ENCODE peak calls at places on chromosomes 12 and 14, in five cellular contexts. N is CD8-positive, alpha-beta memory T cell; X is skeletal muscle cell; U is stimulated activated CD8-positive, alpha-beta memory T cell treated with anti-CD3 and anti-CD28 coated beads, Interleukin-2, amount 100 ng/mL, for 1 hour; L is amniotic stem cell. B is an unnamed sample.
A peak's percentile ranks its signal among the peaks of the same experiment; 100 is the strongest.

GRCh38 chr12:27193854-27194544 is 50.1 kb upstream of the STK38L start:
- DNase-seq in N (no peak), X (peak; percentile 93), U (no peak), L (peak; percentile 56), B (no peak)

GRCh38 chr12:88300931-88301330 is 158.8 kb downstream of the TMTC3 start:
- DNase-seq in N (no peak), X (no peak), U (no peak), L (no peak), B (no peak)

GRCh38 chr12:116827432-116827831 is 53.8 kb downstream of the HRK start:
- DNase-seq in N (no peak), X (no peak), U (no peak), L (no peak), B (no peak)

GRCh38 chr14:103255555-103255954 is 78.5 kb upstream of the EIF5 start:
- DNase-seq in N (no peak), X (no peak), U (no peak), L (no peak), B (no peak)

GRCh38 chr12:47274725-47275124 is 195.0 kb upstream of the AMIGO2 start:
- DNase-seq in N (no peak), X (no peak), U (no peak), L (no peak), B (no peak)

GRCh38 chr12:116143883-116144266 is 133.6 kb downstream of the MED13L start:
- DNase-seq in N (no peak), X (no peak), U (no peak), L (no peak), B (no peak)

GRCh38 chr12:117007618-117008017 is 91.6 kb downstream of the TESC start:
- DNase-seq in N (no peak), X (no peak), U (no peak), L (no peak), B (no peak)

GRCh38 chr12:105672576-105672975 is 342.1 kb downstream of the C12orf75 start:
- DNase-seq in N (no peak), X (no peak), U (no peak), L (no peak), B (no peak)

GRCh38 chr14:93317836-93318807 is 14.7 kb downstream of the BTBD7 start:
- DNase-seq in N (no peak), X (peak; percentile 45), U (no peak), L (no peak), B (no peak)

GRCh38 chr12:143964-144649 is 69.8 kb downstream of the SLC6A12 start:
- DNase-seq in N (no peak), X (no peak), U (no peak), L (no peak), B (no peak)

GRCh38 chr14:42806909-42807315 is 1200.2 kb downstream of the LRFN5 start:
- DNase-seq in N (no peak), X (peak; percentile 98), U (no peak), L (no peak), B (no peak)

GRCh38 chr12:64801381-64801780 is 23.1 kb upstream of the TBC1D30 start:
- DNase-seq in N (no peak), X (no peak), U (no peak), L (no peak), B (no peak)

GRCh38 chr12:116879509-116880212 is 1.6 kb downstream of the HRK start:
- DNase-seq in N (no peak), X (no peak), U (no peak), L (no peak), B (no peak)

GRCh38 chr12:88529531-88530488 is 50.5 kb downstream of the KITLG start:
- DNase-seq in N (no peak), X (no peak), U (no peak), L (no peak), B (no peak)

GRCh38 chr12:85179680-85180300 is 100.2 kb upstream of the ALX1 start:
- DNase-seq in N (no peak), X (peak; percentile 31), U (no peak), L (peak; percentile 3), B (no peak)

GRCh38 chr12:105723534-105723933 is 393.0 kb downstream of the C12orf75 start:
- DNase-seq in N (no peak), X (no peak), U (no peak), L (no peak), B (no peak)

GRCh38 chr12:12885060-12885792 is 6.1 kb upstream of the GPRC5A start:
- DNase-seq in N (no peak), X (no peak), U (no peak), L (no peak), B (no peak)

GRCh38 chr12:51631591-51631990 is 40.6 kb downstream of the SCN8A start:
- DNase-seq in N (no peak), X (peak; percentile 21), U (no peak), L (peak; percentile 12), B (no peak)

GRCh38 chr14:50719911-50720759 is 52.0 kb upstream of the SAV1 start:
- DNase-seq in N (no peak), X (no peak), U (no peak), L (peak; percentile 21), B (no peak)

GRCh38 chr14:37325332-37325731 is 127.6 kb downstream of the MIPOL1 start:
- DNase-seq in N (no peak), X (no peak), U (no peak), L (no peak), B (no peak)

GRCh38 chr12:126204326-126204725 is 1139.1 kb downstream of the AACS start:
- DNase-seq in N (no peak), X (no peak), U (no peak), L (no peak), B (no peak)

GRCh38 chr14:71103662-71104484 is 196.6 kb downstream of the PCNX1 start:
- DNase-seq in N (peak; percentile 24), X (peak; percentile 28), U (no peak), L (peak; percentile 30), B (no peak)

GRCh38 chr14:75247286-75247922 is 31.2 kb upstream of the FOS start:
- DNase-seq in N (peak; percentile 87), X (no peak), U (peak; percentile 36), L (no peak), B (no peak)

GRCh38 chr14:42884100-42884499 is 1277.4 kb downstream of the LRFN5 start:
- DNase-seq in N (no peak), X (peak; percentile 79), U (no peak), L (no peak), B (no peak)

GRCh38 chr12:7068240-7068993 is 7.9 kb downstream of the C1S start:
- DNase-seq in N (no peak), X (no peak), U (no peak), L (no peak), B (no peak)

GRCh38 chr12:113348849-113349536 is 9.4 kb upstream of the PLBD2 start:
- DNase-seq in N (no peak), X (no peak), U (no peak), L (no peak), B (no peak)

GRCh38 chr12:122080149-122081107 is 1.9 kb downstream of the MLXIP start:
- DNase-seq in N (no peak), X (peak; percentile 75), U (no peak), L (peak; percentile 36), B (peak; percentile 64)

GRCh38 chr12:29447285-29447975 is 50.1 kb downstream of the OVCH1 start:
- DNase-seq in N (no peak), X (no peak), U (no peak), L (no peak), B (no peak)

GRCh38 chr14:36724162-36724561 is 62.5 kb downstream of the PAX9 start:
- DNase-seq in N (no peak), X (no peak), U (no peak), L (no peak), B (no peak)

GRCh38 chr12:60803147-60803546 is 1207.3 kb downstream of the SLC16A7 start:
- DNase-seq in N (no peak), X (no peak), U (no peak), L (peak; percentile 5), B (no peak)

GRCh38 chr12:78384541-78384940 is 480.0 kb upstream of the SYT1 start:
- DNase-seq in N (no peak), X (no peak), U (no peak), L (no peak), B (no peak)

GRCh38 chr12:123512838-123513665 is 20.5 kb downstream of the RILPL1 start:
- DNase-seq in N (no peak), X (no peak), U (no peak), L (no peak), B (no peak)

GRCh38 chr12:54040148-54040494 is 7.3 kb downstream of the HOXC5 start:
- DNase-seq in N (no peak), X (no peak), U (no peak), L (no peak), B (no peak)

GRCh38 chr14:92362781-92363235 is 39.8 kb downstream of the SLC24A4 start:
- DNase-seq in N (no peak), X (no peak), U (no peak), L (no peak), B (peak; percentile 5)

GRCh38 chr14:39015360-39015961 is 87.6 kb downstream of the SEC23A start:
- DNase-seq in N (no peak), X (peak; percentile 6), U (no peak), L (no peak), B (peak; percentile 4)

GRCh38 chr14:54804720-54805060 is 97.9 kb downstream of the GCH1 start:
- DNase-seq in N (no peak), X (no peak), U (no peak), L (no peak), B (no peak)

GRCh38 chr12:17301544-17301943 is 695.6 kb upstream of the LMO3 start:
- DNase-seq in N (no peak), X (no peak), U (no peak), L (no peak), B (no peak)

GRCh38 chr14:54698501-54698900 is 131.6 kb downstream of the SAMD4A start:
- DNase-seq in N (no peak), X (no peak), U (no peak), L (no peak), B (no peak)

GRCh38 chr12:100936661-100937060 is 142.1 kb downstream of the ANO4 start:
- DNase-seq in N (no peak), X (no peak), U (no peak), L (no peak), B (no peak)

GRCh38 chr14:54291491-54292191 is 105.2 kb upstream of the CDKN3 start:
- DNase-seq in N (no peak), X (no peak), U (no peak), L (no peak), B (no peak)

B was measured in AG09309.